ENCODE peak calls at places on chromosomes 5 and 9, in seven cellular contexts. L is germinal center; G is activated CD4-positive, alpha-beta T cell treated with anti-CD3 and anti-CD28 coated beads for 24 hours; B is tibial nerve; A is hypothalamus; J is progenitor cell of endocrine pancreas; H is gastrocnemius medialis. C is an unnamed sample.
A peak's percentile ranks its signal among the peaks of the same experiment; 100 is the strongest.

GRCh38 chr5:77867194-77867691 is 91.1 kb upstream of the TBCA start:
- DNase-seq in L (peak; percentile 8), G (no peak), B (no peak), A (no peak), J (no peak), H (no peak), C (no peak)

GRCh38 chr5:149172261-149172660 is 31.0 kb downstream of the ABLIM3 start:
- DNase-seq in L (no peak), G (no peak), B (no peak), A (no peak), J (no peak), H (no peak), C (peak; percentile 64)

GRCh38 chr5:135720191-135720590 is 114.3 kb upstream of the SLC25A48 start:
- DNase-seq in L (no peak), G (no peak), B (no peak), A (no peak), J (no peak), H (no peak), C (no peak)

GRCh38 chr5:171484460-171484899 is 65.0 kb downstream of the FGF18 start:
- DNase-seq in L (peak; percentile 66), G (peak; percentile 45), B (peak; percentile 33), A (no peak), J (no peak), H (no peak), C (peak; percentile 63)

GRCh38 chr9:26745111-26745510 is 147.5 kb downstream of the CAAP1 start:
- DNase-seq in L (no peak), G (no peak), B (no peak), A (no peak), J (no peak), H (no peak), C (no peak)

GRCh38 chr9:69130456-69131441 is 43.3 kb upstream of the TJP2 start:
- DNase-seq in L (no peak), G (no peak), B (peak; percentile 64), A (no peak), J (no peak), H (no peak), C (peak; percentile 67)

GRCh38 chr9:112380771-112381181 is 868 bp downstream of the HSDL2 start:
- DNase-seq in L (peak; percentile 23), G (no peak), B (no peak), A (no peak), J (no peak), H (peak; percentile 25), C (no peak)

GRCh38 chr9:124941689-124942561 is 1.0 kb upstream of the GOLGA1 start:
- DNase-seq in L (no peak), G (peak; percentile 39), B (peak; percentile 56), A (peak; percentile 22), J (no peak), H (no peak), C (peak; percentile 11)

GRCh38 chr5:159097461-159098284 is 2.0 kb downstream of the EBF1 start:
- DNase-seq in L (peak; percentile 70), G (no peak), B (peak; percentile 43), A (no peak), J (no peak), H (no peak), C (no peak)